ENCODE peak calls at places on chromosomes 1 and 21, in ten cellular contexts. R is iris pigment epithelial cell; Y is CD4-positive, CD25-positive, alpha-beta regulatory T cell; J is T follicular helper cell; M is HFFc6; C is activated CD8-positive, alpha-beta memory T cell treated with anti-CD3 and anti-CD28 coated beads, Interleukin-2, amount 50 U/mL, for 4 hours; N is ACHN; L is fibroblast of pulmonary artery; Q is astrocyte of the spinal cord; U is brain microvascular endothelial cell. B is an unnamed sample.

GRCh38 chr21:25457411-25457810 is 149.9 kb downstream of the MRPL39 start:
- DNase-seq in R (peak), Y (peak), J (no peak), M (peak), C (no peak), N (peak), L (peak), Q (peak), U (peak), B (no peak)

GRCh38 chr1:152870831-152871730 is 7.0 kb upstream of the SMCP start:
- DNase-seq in R (peak), Y (peak), J (no peak), M (peak), C (no peak), N (peak), L (peak), Q (peak), U (no peak), B (no peak)

GRCh38 chr1:10319750-10320149 is 79.1 kb upstream of the PGD start:
- DNase-seq in R (peak), Y (no peak), J (no peak), M (no peak), C (no peak), N (no peak), L (no peak), Q (no peak), U (no peak), B (no peak)

GRCh38 chr1:53868565-53868964 is 21.0 kb downstream of the YIPF1 start:
- DNase-seq in R (peak), Y (no peak), J (no peak), M (no peak), C (no peak), N (no peak), L (no peak), Q (no peak), U (no peak), B (no peak)

GRCh38 chr1:15684468-15685283 is 556 bp downstream of the PLEKHM2 start:
- DNase-seq in R (peak), Y (peak), J (peak), M (no peak), C (peak), N (peak), L (peak), Q (no peak), U (no peak), B (peak)

GRCh38 chr1:228131736-228132135 is 8.3 kb upstream of the GUK1 start:
- DNase-seq in R (no peak), Y (no peak), J (no peak), M (no peak), C (no peak), N (no peak), L (no peak), Q (no peak), U (no peak), B (no peak)

GRCh38 chr1:31374511-31375196 is 1.8 kb upstream of the FABP3 start:
- DNase-seq in R (peak), Y (no peak), J (no peak), M (peak), C (no peak), N (peak), L (peak), Q (peak), U (no peak), B (no peak)

GRCh38 chr21:44064852-44065403 is 42.3 kb upstream of the PWP2 start:
- DNase-seq in R (no peak), Y (no peak), J (no peak), M (no peak), C (no peak), N (no peak), L (no peak), Q (no peak), U (no peak), B (no peak)

GRCh38 chr1:7280257-7280656 is 490.8 kb upstream of the VAMP3 start:
- DNase-seq in R (no peak), Y (no peak), J (no peak), M (no peak), C (no peak), N (no peak), L (no peak), Q (no peak), U (no peak), B (no peak)

GRCh38 chr1:180165509-180166435 is 11.1 kb downstream of the QSOX1 start:
- DNase-seq in R (no peak), Y (no peak), J (no peak), M (no peak), C (no peak), N (no peak), L (no peak), Q (no peak), U (no peak), B (no peak)

GRCh38 chr21:45551316-45551715 is 9.1 kb upstream of the SLC19A1 start:
- DNase-seq in R (peak), Y (peak), J (no peak), M (peak), C (no peak), N (peak), L (peak), Q (peak), U (peak), B (no peak)

GRCh38 chr21:43654806-43655489 is 4.3 kb downstream of the HSF2BP start:
- DNase-seq in R (peak), Y (no peak), J (no peak), M (peak), C (no peak), N (no peak), L (no peak), Q (peak), U (peak), B (no peak)

GRCh38 chr1:236137285-236137852 is 5.0 kb upstream of the GPR137B start:
- DNase-seq in R (no peak), Y (no peak), J (no peak), M (no peak), C (no peak), N (no peak), L (no peak), Q (no peak), U (no peak), B (no peak)

GRCh38 chr1:161117681-161118581 is at the start of the genes NIT1 and PFDN2:
- DNase-seq in R (peak), Y (peak), J (peak), M (peak), C (peak), N (peak), L (peak), Q (peak), U (peak), B (peak)